ENCODE peak calls at places on chromosomes 13 and 19, in eight cellular contexts. N is stromal cell of bone marrow; I is pulmonary artery endothelial cell; M is stomach; X is gastrocnemius medialis; T is T-helper 2 cell; F is nephron progenitor cell; D is stimulated activated CD4-positive, alpha-beta T cell treated with anti-CD3 and anti-CD28 coated beads, Interleukin-12 subunit alpha, Interleukin-12 subunit beta, amount 100 ng/mL, for 48 hours. V is an unnamed sample.

GRCh38 chr13:76214001-76214400 is 577.9 kb downstream of the LMO7 start:
- DNase-seq in M (no peak), N (no peak), D (no peak), T (no peak), F (no peak), X (no peak), I (no peak), V (no peak)

GRCh38 chr13:99926014-99926731 is 45.4 kb downstream of the ZIC5 start:
- DNase-seq in X (no peak), I (no peak), T (no peak), N (peak), M (peak), D (no peak), F (peak), V (no peak)

GRCh38 chr13:100673376-100673830 is 1.2 kb downstream of the TMTC4 start:
- DNase-seq in N (no peak), X (no peak), M (no peak), F (peak), D (no peak), T (no peak), I (no peak), V (no peak)

GRCh38 chr13:23321534-23322241 is 111.8 kb downstream of the SACS start:
- DNase-seq in X (peak), F (no peak), N (peak), T (no peak), I (peak), D (no peak), M (no peak), V (no peak)

GRCh38 chr19:10935371-10936059 is 6.9 kb downstream of the TIMM29 start:
- DNase-seq in M (no peak), T (no peak), D (no peak), N (no peak), X (no peak), I (no peak), F (no peak), V (no peak)

GRCh38 chr19:3361384-3362216 is 4.8 kb upstream of the NFIC start:
- DNase-seq in D (no peak), X (no peak), F (no peak), T (no peak), I (no peak), N (no peak), M (no peak), V (no peak)

GRCh38 chr19:44947041-44947581 is 1.3 kb downstream of the APOC2 start:
- DNase-seq in D (no peak), M (no peak), X (no peak), F (no peak), I (no peak), T (no peak), N (no peak), V (no peak)

GRCh38 chr13:51002736-51003135 is 93.1 kb downstream of the RNASEH2B start:
- DNase-seq in D (no peak), T (no peak), F (no peak), I (no peak), X (no peak), N (no peak), M (no peak), V (no peak)

GRCh38 chr19:48170817-48171347 is 402 bp downstream of the ZSWIM9 start:
- DNase-seq in I (no peak), X (no peak), N (no peak), M (no peak), F (no peak), D (no peak), T (no peak), V (no peak)

GRCh38 chr19:40923934-40924391 is 41.9 kb upstream of the CYP2A7 start:
- DNase-seq in N (no peak), I (no peak), D (no peak), T (no peak), X (no peak), M (peak), F (no peak), V (no peak)

GRCh38 chr19:38003427-38004099 is 96.6 kb downstream of the SIPA1L3 start:
- DNase-seq in D (peak), I (peak), X (peak), N (peak), F (peak), M (peak), T (no peak), V (peak)

GRCh38 chr19:30428856-30429255 is 56.7 kb downstream of the ZNF536 start:
- DNase-seq in I (no peak), T (no peak), D (no peak), F (no peak), N (no peak), X (no peak), M (no peak), V (no peak)

GRCh38 chr13:44420376-44421220 is 47.0 kb downstream of the SERP2 start:
- DNase-seq in M (no peak), T (no peak), N (no peak), X (no peak), F (no peak), D (no peak), I (no peak), V (no peak)

GRCh38 chr13:102772042-102772425 is 1.6 kb downstream of the TEX30 start:
- DNase-seq in I (no peak), M (no peak), D (no peak), X (no peak), N (no peak), F (no peak), T (no peak), V (no peak)

GRCh38 chr13:100176781-100177389 is 88.0 kb downstream of the PCCA start:
- DNase-seq in F (no peak), M (no peak), I (no peak), D (no peak), T (no peak), N (peak), X (no peak), V (no peak)